ENCODE peak calls at places on chromosomes 7 and 10, in five cellular contexts. K is OCI-LY7, H is foreskin fibroblast, F is frontal cortex, Y is NCI-H1436. J is an unnamed sample.

GRCh38 chr7:51246258-51247245 is 70.1 kb downstream of the COBL start:
- DNase-seq in K (no peak), H (no peak), F (no peak), Y (no peak), J (no peak)

GRCh38 chr7:151432658-151433521 is 7.1 kb downstream of the CRYGN start:
- DNase-seq in K (peak), H (no peak), F (no peak), Y (no peak), J (no peak)

GRCh38 chr10:129192344-129193128 is 274.5 kb upstream of the MGMT start:
- DNase-seq in K (no peak), H (no peak), F (no peak), Y (no peak), J (no peak)

GRCh38 chr10:178723-179122 is 43.5 kb downstream of the ZMYND11 start:
- DNase-seq in K (no peak), H (no peak), F (no peak), Y (no peak), J (no peak)

GRCh38 chr10:70551971-70552422 is 50.5 kb downstream of the PRF1 start:
- DNase-seq in K (no peak), H (peak), F (no peak), Y (no peak), J (no peak)

GRCh38 chr7:102993532-102994029 is 80.8 kb downstream of the LRRC17 start:
- DNase-seq in K (no peak), H (peak), F (no peak), Y (no peak), J (no peak)

GRCh38 chr7:28369523-28369922 is 42.8 kb upstream of the CREB5 start:
- DNase-seq in K (no peak), H (no peak), F (no peak), Y (no peak), J (no peak)

GRCh38 chr10:116274141-116274861 is 1.3 kb upstream of the GFRA1 start:
- DNase-seq in K (no peak), H (peak), F (peak), Y (no peak), J (no peak)

GRCh38 chr10:71436268-71436922 is 39.7 kb downstream of the CDH23 start:
- DNase-seq in K (no peak), H (no peak), F (no peak), Y (no peak), J (no peak)

GRCh38 chr7:2948794-2949193 is 94.9 kb downstream of the CARD11 start:
- DNase-seq in K (no peak), H (no peak), F (no peak), Y (no peak), J (no peak)

GRCh38 chr7:98624846-98625420 is 7.8 kb downstream of the NPTX2 start:
- DNase-seq in K (no peak), H (no peak), F (no peak), Y (no peak), J (no peak)

GRCh38 chr10:18786458-18786857 is 127.2 kb downstream of the ARL5B start:
- DNase-seq in K (no peak), H (no peak), F (no peak), Y (no peak), J (no peak)

GRCh38 chr10:87657370-87657769 is 2.3 kb upstream of the PAPSS2 start:
- DNase-seq in K (no peak), H (peak), F (no peak), Y (no peak), J (no peak)

GRCh38 chr10:102645388-102645740 is 1.1 kb downstream of the TRIM8 start:
- DNase-seq in K (peak), H (peak), F (no peak), Y (no peak), J (no peak)

GRCh38 chr7:98250789-98251188 is 1.2 kb downstream of the TECPR1 start:
- DNase-seq in K (peak), H (no peak), F (peak), Y (no peak), J (no peak)

GRCh38 chr10:89390875-89391576 is 1.4 kb upstream of the IFIT1 start:
- DNase-seq in K (no peak), H (no peak), F (no peak), Y (no peak), J (no peak)

GRCh38 chr7:23472974-23473847 is 2.9 kb upstream of the IGF2BP3 start:
- DNase-seq in K (peak), H (no peak), F (no peak), Y (no peak), J (no peak)

GRCh38 chr10:92923416-92923815 is 75.1 kb downstream of the EXOC6 start:
- DNase-seq in K (no peak), H (no peak), F (no peak), Y (no peak), J (no peak)

GRCh38 chr7:71267734-71268133 is 135.8 kb downstream of the GALNT17 start:
- DNase-seq in K (no peak), H (no peak), F (no peak), Y (no peak), J (no peak)

GRCh38 chr7:155803418-155804376 is 8.6 kb downstream of the SHH start:
- DNase-seq in K (no peak), H (no peak), F (no peak), Y (no peak), J (no peak)

GRCh38 chr10:122986340-122986739 is 6.1 kb downstream of the PSTK start:
- DNase-seq in K (no peak), H (no peak), F (no peak), Y (no peak), J (no peak)

GRCh38 chr7:117338020-117338419 is 15.2 kb upstream of the WNT2 start:
- DNase-seq in K (no peak), H (peak), F (no peak), Y (no peak), J (no peak)

GRCh38 chr10:95429639-95430038 is 131.5 kb downstream of the SORBS1 start:
- DNase-seq in K (no peak), H (no peak), F (no peak), Y (no peak), J (no peak)

GRCh38 chr7:108310351-108310750 is 145.9 kb downstream of the NRCAM start:
- DNase-seq in K (no peak), H (peak), F (no peak), Y (no peak), J (no peak)

GRCh38 chr10:44467090-44467489 is 82.2 kb upstream of the CXCL12 start:
- DNase-seq in K (no peak), H (no peak), F (no peak), Y (no peak), J (no peak)

GRCh38 chr10:614772-615582 is 74.5 kb downstream of the DIP2C start:
- DNase-seq in K (no peak), H (peak), F (no peak), Y (no peak), J (no peak)

GRCh38 chr7:112940314-112940732 is 146.3 kb downstream of the GPR85 start:
- DNase-seq in K (no peak), H (no peak), F (no peak), Y (no peak), J (no peak)

GRCh38 chr10:113858541-113858940 is 4.1 kb downstream of the NHLRC2 start:
- DNase-seq in K (no peak), H (no peak), F (no peak), Y (no peak), J (no peak)

GRCh38 chr10:132413226-132414205 is 16.5 kb downstream of the PWWP2B start:
- DNase-seq in K (no peak), H (no peak), F (no peak), Y (no peak), J (no peak)

GRCh38 chr10:111837089-111837488 is 346.5 kb downstream of the GPAM start:
- DNase-seq in K (no peak), H (no peak), F (no peak), Y (no peak), J (no peak)

GRCh38 chr10:132158810-132159209 is 27.9 kb upstream of the DPYSL4 start:
- DNase-seq in K (peak), H (no peak), F (no peak), Y (peak), J (no peak)

GRCh38 chr7:102094311-102094710 is 192.4 kb upstream of the SH2B2 start:
- DNase-seq in K (no peak), H (no peak), F (no peak), Y (no peak), J (no peak)

J was measured in D721Med.